ENCODE peak calls at places on chromosomes 11 and 22, in five cellular contexts. O is stomach; S is effector memory CD4-positive, alpha-beta T cell; F is Peyer's patch; Y is cardiac muscle cell. K is an unnamed sample.

GRCh38 chr11:66904055-66904454 is 47.2 kb downstream of the LRFN4 start:
- DNase-seq in F (peak; percentile 72), O (no peak), Y (no peak), S (no peak), K (no peak)

GRCh38 chr22:24986816-24987215 is 34.3 kb downstream of the KIAA1671 start:
- DNase-seq in O (no peak), F (no peak), S (no peak), Y (no peak), K (no peak)

GRCh38 chr22:37196539-37197450 is 8.7 kb upstream of the C1QTNF6 start:
- DNase-seq in Y (peak; percentile 61), F (peak; percentile 87), S (no peak), O (peak; percentile 91), K (no peak)

GRCh38 chr11:35539256-35539655 is 13.8 kb upstream of the PAMR1 start:
- DNase-seq in S (no peak), Y (no peak), O (no peak), F (no peak), K (no peak)

GRCh38 chr11:63909621-63910506 is 7.1 kb downstream of the RCOR2 start:
- DNase-seq in F (no peak), S (no peak), Y (peak; percentile 88), O (no peak), K (no peak)

GRCh38 chr11:114368918-114369680 is 31.2 kb downstream of the C11orf71 start:
- DNase-seq in O (no peak), S (no peak), F (no peak), Y (no peak), K (no peak)

GRCh38 chr22:19287889-19288288 is 3.6 kb downstream of the CLTCL1 start:
- DNase-seq in F (no peak), S (no peak), O (no peak), Y (no peak), K (no peak)

GRCh38 chr22:50546326-50547230 is 879 bp downstream of the KLHDC7B start:
- DNase-seq in S (no peak), Y (no peak), F (no peak), O (no peak), K (no peak)

GRCh38 chr11:8339592-8340022 is 75.9 kb upstream of the LMO1 start:
- DNase-seq in Y (no peak), S (no peak), O (no peak), F (no peak), K (no peak)

GRCh38 chr22:39725351-39726035 is 154.9 kb downstream of the CACNA1I start:
- DNase-seq in S (no peak), O (no peak), F (no peak), Y (peak; percentile 35), K (no peak)

GRCh38 chr22:50086526-50086925 is 1.3 kb upstream of the MLC1 start:
- DNase-seq in S (no peak), Y (no peak), O (no peak), F (no peak), K (no peak)

GRCh38 chr11:94477644-94478043 is 16.0 kb downstream of the MRE11 start:
- DNase-seq in O (no peak), Y (no peak), S (no peak), F (no peak), K (no peak)

GRCh38 chr11:10298342-10298741 is 4.3 kb upstream of the SBF2 start:
- DNase-seq in F (peak; percentile 57), Y (peak; percentile 32), S (peak; percentile 40), O (no peak), K (no peak)

GRCh38 chr11:26522912-26523610 is 49.0 kb downstream of the MUC15 start:
- DNase-seq in S (no peak), F (no peak), Y (no peak), O (no peak), K (no peak)

GRCh38 chr11:7281083-7281482 is 29.4 kb downstream of the SYT9 start:
- DNase-seq in S (no peak), O (no peak), F (no peak), Y (no peak), K (no peak)

GRCh38 chr11:15118431-15118830 is 3.7 kb downstream of the INSC start:
- DNase-seq in S (no peak), O (no peak), F (no peak), Y (no peak), K (no peak)

GRCh38 chr11:118705796-118706545 is 26.5 kb upstream of the TREH start:
- DNase-seq in S (no peak), O (no peak), F (no peak), Y (no peak), K (no peak)

GRCh38 chr22:19840955-19841640 is 13.6 kb downstream of the GNB1L start:
- DNase-seq in S (no peak), Y (no peak), F (no peak), O (no peak), K (no peak)

DNA sequence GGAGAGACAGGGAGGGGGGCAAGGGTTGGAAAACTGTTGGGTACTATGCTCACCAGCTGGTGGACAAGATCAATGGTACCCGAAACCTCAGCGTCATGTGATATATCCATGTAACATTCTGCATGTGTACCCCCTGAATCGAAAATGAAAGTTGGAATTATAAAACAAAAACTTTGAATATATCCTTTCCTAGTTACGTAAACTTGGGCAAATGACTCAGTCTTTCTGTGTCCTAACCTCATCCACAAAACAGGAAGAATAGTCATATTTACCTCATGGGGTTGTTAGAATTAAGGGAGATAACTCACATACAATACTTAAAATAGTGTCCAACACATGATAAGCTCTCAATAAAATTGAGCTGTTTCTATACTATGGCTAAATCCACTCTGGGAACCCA is 620.1 kb upstream of the KIRREL3 start:
- DNase-seq in O (no peak), F (no peak), Y (no peak), S (no peak), K (no peak)
- H3K27ac ChIP-seq in O (no peak overlapping the region), F (no peak overlapping the region), Y (no peak overlapping the region), S (no peak overlapping the region), K (no peak overlapping the region)

GRCh38 chr11:44955019-44955738 is 4.5 kb upstream of the TP53I11 start:
- DNase-seq in F (peak; percentile 82), O (peak; percentile 55), S (no peak), Y (no peak), K (no peak)
- H3K27ac ChIP-seq in F (peak overlapping the region; percentile 66), O (peak overlapping the region; percentile 66), S (no peak overlapping the region), Y (peak overlapping the region; percentile 26), K (no peak overlapping the region)

GRCh38 chr11:2369896-2370295 is 7.2 kb upstream of the CD81 start:
- DNase-seq in Y (no peak), F (no peak), O (no peak), S (no peak), K (no peak)
- H3K27ac ChIP-seq in Y (no peak overlapping the region), F (no peak overlapping the region), O (no peak overlapping the region), S (no peak overlapping the region), K (no peak overlapping the region)

GRCh38 chr11:61764606-61765260 is 12.3 kb downstream of the MYRF start:
- DNase-seq in S (no peak), O (peak; percentile 87), Y (peak; percentile 58), F (no peak), K (no peak)
- H3K27ac ChIP-seq in S (no peak overlapping the region), O (peak overlapping the region; percentile 91), Y (peak overlapping the region; percentile 83), F (no peak overlapping the region), K (peak overlapping the region; percentile 76)

DNA sequence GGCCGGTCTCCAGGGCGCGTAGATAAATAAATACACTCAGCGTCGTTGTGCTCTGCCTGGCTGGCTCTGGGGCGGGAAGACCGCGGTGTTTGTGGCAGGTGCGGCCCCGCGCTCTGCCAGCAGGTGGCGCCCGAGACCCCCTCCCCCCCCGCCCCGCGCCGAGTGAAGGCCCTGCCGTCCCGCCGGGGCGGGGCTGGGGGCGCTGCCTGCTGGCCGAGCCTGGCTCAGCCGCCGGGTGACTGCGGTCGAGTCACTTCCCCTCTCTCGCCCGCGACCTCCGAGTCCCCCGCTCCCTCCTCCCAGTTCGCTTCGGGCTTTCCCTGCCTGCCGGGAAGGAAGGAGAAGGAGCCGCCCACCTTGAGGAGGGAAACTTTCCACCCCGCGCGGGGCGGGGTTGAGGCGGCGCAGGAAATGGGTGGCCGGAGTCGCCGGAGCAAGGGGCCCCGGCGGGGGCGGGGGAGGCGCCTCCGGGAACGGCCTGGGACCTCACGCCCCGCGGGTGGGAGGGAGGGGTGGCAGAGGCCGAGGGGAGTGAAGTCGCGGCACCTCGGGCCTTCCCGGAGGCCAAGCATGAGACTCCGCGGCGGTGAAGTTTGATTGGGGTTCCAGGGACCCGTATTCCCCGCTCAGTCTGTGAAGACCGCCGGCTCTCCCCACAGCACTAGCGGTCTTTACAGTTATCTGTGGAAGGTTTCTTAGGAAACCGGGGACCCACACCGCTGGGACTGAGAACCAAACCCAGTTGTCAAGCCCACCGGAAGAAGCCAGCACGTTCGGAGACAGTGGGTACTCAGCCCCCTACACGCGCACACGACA is 1.5 kb upstream of the EHBP1L1 start:
- DNase-seq in F (peak; percentile 94), Y (peak; percentile 81), O (peak; percentile 89), S (peak; percentile 88), K (peak; percentile 79)
- H3K27ac ChIP-seq in F (peak overlapping the region; percentile 95), Y (no peak overlapping the region), O (peak overlapping the region; percentile 97), S (peak overlapping the region; percentile 98), K (peak overlapping the region; percentile 89)

DNA sequence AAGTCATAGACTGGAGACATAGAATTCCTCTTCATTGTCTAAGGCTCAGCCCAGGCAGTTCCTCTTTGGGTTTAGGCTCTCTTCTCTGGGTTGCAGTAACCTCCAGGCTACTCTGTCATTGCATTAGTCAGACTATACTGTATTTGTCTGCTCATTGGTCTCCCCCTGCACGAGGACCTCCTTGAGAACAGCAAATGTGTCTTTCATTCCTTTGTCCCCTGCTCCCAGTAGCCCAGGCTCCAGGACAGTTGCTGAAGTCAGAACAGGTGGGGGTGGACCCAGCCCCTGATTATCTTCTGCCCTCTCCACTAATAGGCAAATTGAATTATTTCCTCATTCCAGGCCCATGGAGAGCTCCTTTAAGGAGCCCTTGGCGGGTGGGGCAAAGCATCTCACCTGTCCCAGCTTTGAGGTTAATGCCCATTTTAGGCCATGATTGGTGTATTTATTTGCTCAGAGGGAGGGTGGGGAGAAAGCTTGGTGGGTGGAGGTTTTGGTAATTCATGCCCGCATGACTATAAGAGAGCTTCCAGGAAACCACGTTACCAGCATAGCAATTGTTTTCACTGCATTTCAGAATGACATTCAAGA is 40.9 kb downstream of the NAV2 start:
- DNase-seq in Y (no peak), S (no peak), F (no peak), O (peak; percentile 28), K (no peak)
- H3K27ac ChIP-seq in Y (no peak overlapping the region), S (no peak overlapping the region), F (no peak overlapping the region), O (peak overlapping the region; percentile 68), K (no peak overlapping the region)

DNA sequence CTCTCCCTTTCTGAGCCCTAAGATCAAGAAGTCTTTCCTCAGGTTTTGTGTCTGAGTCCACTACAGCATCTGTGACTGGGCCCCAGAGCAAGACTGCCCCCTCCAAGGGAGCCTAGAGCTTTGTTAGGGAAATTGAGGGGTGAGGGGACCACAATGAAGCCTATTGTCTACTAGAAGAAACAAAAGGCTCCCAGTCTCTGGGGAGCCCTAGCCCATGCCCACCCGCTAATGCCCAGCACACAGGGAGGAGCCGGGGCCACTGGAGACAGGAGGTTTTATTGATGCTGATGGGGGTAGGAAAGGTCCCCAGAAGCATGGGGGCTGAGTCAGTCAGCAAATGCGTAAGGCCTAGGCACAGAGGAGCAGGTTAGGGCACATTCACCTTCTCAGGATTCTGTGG is 14.0 kb downstream of the RHOG start:
- DNase-seq in Y (no peak), S (no peak), O (no peak), F (no peak), K (peak; percentile 79)
- H3K27ac ChIP-seq in Y (no peak overlapping the region), S (no peak overlapping the region), O (no peak overlapping the region), F (no peak overlapping the region), K (peak overlapping the region; percentile 96)